ENCODE peak calls at places on chromosomes 6 and 20, in ten cellular contexts. X, V, H, S, Z, E, Q, Y, C and A are unnamed samples.

GRCh38 chr6:10487668-10488327 is 33.4 kb upstream of the GCNT2 start:
- DNase-seq in E (no peak), Z (no peak), S (no peak), V (no peak), H (no peak), C (no peak), Y (no peak), Q (no peak), X (no peak), A (no peak)

GRCh38 chr6:45864651-45865050 is 151.0 kb downstream of the CLIC5 start:
- DNase-seq in C (no peak), Q (no peak), Z (no peak), X (no peak), V (no peak), E (no peak), H (no peak), S (no peak), Y (peak), A (no peak)

GRCh38 chr6:131951576-131952230 is 531 bp upstream of the CCN2 start:
- DNase-seq in C (no peak), Z (no peak), V (no peak), H (no peak), S (no peak), Q (no peak), X (no peak), Y (peak), E (peak), A (no peak)

GRCh38 chr6:169791721-169792131 is 40.3 kb downstream of the ERMARD start:
- DNase-seq in V (no peak), X (no peak), Q (no peak), H (peak), E (no peak), S (no peak), C (no peak), Y (no peak), Z (no peak), A (no peak)

GRCh38 chr6:13767121-13767794 is 47.1 kb downstream of the MCUR1 start:
- DNase-seq in V (no peak), Q (no peak), S (peak), X (no peak), Z (no peak), H (peak), C (peak), Y (peak), E (peak), A (peak)

GRCh38 chr20:36836591-36837329 is 39.2 kb upstream of the TLDC2 start:
- DNase-seq in E (peak), X (peak), Q (no peak), S (peak), Z (peak), C (peak), V (no peak), Y (peak), H (no peak), A (peak)

GRCh38 chr20:25197173-25197869 is 1.8 kb downstream of the ENTPD6 start:
- DNase-seq in X (no peak), V (no peak), E (no peak), S (no peak), H (no peak), Q (no peak), Z (no peak), C (peak), Y (no peak), A (no peak)

GRCh38 chr6:76770166-76770565 is 693.1 kb downstream of the HTR1B start:
- DNase-seq in S (no peak), V (no peak), Z (no peak), Q (no peak), X (no peak), Y (no peak), H (no peak), C (no peak), E (no peak), A (no peak)

GRCh38 chr6:37083243-37084138 is 78.0 kb downstream of the FGD2 start:
- DNase-seq in E (peak), Y (no peak), X (peak), V (no peak), H (peak), C (no peak), Z (no peak), Q (no peak), S (no peak), A (peak)

GRCh38 chr6:2738373-2738979 is 12.2 kb downstream of the MYLK4 start:
- DNase-seq in Q (peak), E (peak), H (no peak), V (peak), C (peak), Y (peak), Z (peak), S (peak), X (no peak), A (peak)